ENCODE peak calls at places on chromosomes 6 and 20, in five cellular contexts. One of them, this sample, is unnamed.

GRCh38 chr6:162056745-162057144 is 670.8 kb downstream of the PRKN start:
- DNase-seq in neuronal stem cell: no peak
- DNase-seq in K562: no peak
- DNase-seq in MM.1S: no peak
- DNase-seq in endothelial cell of umbilical vein: no peak
- DNase-seq in this sample: no peak

GRCh38 chr20:19913927-19914614 is 103.1 kb upstream of the NAA20 start:
- DNase-seq in K562: no peak
- DNase-seq in neuronal stem cell: no peak
- DNase-seq in MM.1S: no peak
- DNase-seq in endothelial cell of umbilical vein: peak; percentile 87
- DNase-seq in this sample: no peak

GRCh38 chr20:58309607-58310290 is at the start of gene RAB22A:
- DNase-seq in MM.1S: peak; percentile 83
- DNase-seq in endothelial cell of umbilical vein: peak; percentile 66
- DNase-seq in K562: peak; percentile 94
- DNase-seq in neuronal stem cell: peak; percentile 82
- DNase-seq in this sample: peak; percentile 95

GRCh38 chr6:3140201-3140600 is 17.1 kb downstream of the TUBB2A start:
- DNase-seq in endothelial cell of umbilical vein: no peak
- DNase-seq in K562: no peak
- DNase-seq in neuronal stem cell: no peak
- DNase-seq in MM.1S: no peak
- DNase-seq in this sample: no peak

GRCh38 chr6:14601490-14601889 is 483.9 kb downstream of the CD83 start:
- DNase-seq in K562: no peak
- DNase-seq in neuronal stem cell: no peak
- DNase-seq in MM.1S: no peak
- DNase-seq in endothelial cell of umbilical vein: no peak
- DNase-seq in this sample: no peak

GRCh38 chr6:3258201-3258600 is 546 bp upstream of the PSMG4 start:
- DNase-seq in neuronal stem cell: no peak
- DNase-seq in K562: no peak
- DNase-seq in endothelial cell of umbilical vein: no peak
- DNase-seq in MM.1S: no peak
- DNase-seq in this sample: peak; percentile 53

GRCh38 chr6:170085475-170086401 is 205.1 kb downstream of the DLL1 start:
- DNase-seq in endothelial cell of umbilical vein: no peak
- DNase-seq in neuronal stem cell: no peak
- DNase-seq in K562: no peak
- DNase-seq in MM.1S: no peak
- DNase-seq in this sample: peak; percentile 48

GRCh38 chr6:157710604-157711003 is 112.4 kb upstream of the SNX9 start:
- DNase-seq in neuronal stem cell: no peak
- DNase-seq in K562: no peak
- DNase-seq in endothelial cell of umbilical vein: no peak
- DNase-seq in MM.1S: no peak
- DNase-seq in this sample: no peak

GRCh38 chr6:56527934-56528333 is 114.8 kb downstream of the DST start:
- DNase-seq in K562: no peak
- DNase-seq in neuronal stem cell: no peak
- DNase-seq in MM.1S: no peak
- DNase-seq in endothelial cell of umbilical vein: no peak
- DNase-seq in this sample: no peak

GRCh38 chr6:56524891-56525703 is 117.6 kb downstream of the DST start:
- DNase-seq in endothelial cell of umbilical vein: no peak
- DNase-seq in MM.1S: no peak
- DNase-seq in neuronal stem cell: no peak
- DNase-seq in K562: no peak
- DNase-seq in this sample: no peak

GRCh38 chr6:56525976-56526375 is 116.7 kb downstream of the DST start:
- DNase-seq in neuronal stem cell: peak; percentile 48
- DNase-seq in endothelial cell of umbilical vein: no peak
- DNase-seq in K562: no peak
- DNase-seq in MM.1S: no peak
- DNase-seq in this sample: no peak

GRCh38 chr6:56528412-56528841 is 114.3 kb downstream of the DST start:
- DNase-seq in K562: no peak
- DNase-seq in MM.1S: no peak
- DNase-seq in neuronal stem cell: no peak
- DNase-seq in endothelial cell of umbilical vein: peak; percentile 48
- DNase-seq in this sample: no peak

GRCh38 chr6:56526860-56527544 is 115.7 kb downstream of the DST start:
- DNase-seq in K562: no peak
- DNase-seq in neuronal stem cell: no peak
- DNase-seq in endothelial cell of umbilical vein: no peak
- DNase-seq in MM.1S: no peak
- DNase-seq in this sample: no peak
- H3K9ac ChIP-seq in K562: no peak overlapping the region
- H3K9ac ChIP-seq in neuronal stem cell: no peak overlapping the region
- H3K9ac ChIP-seq in endothelial cell of umbilical vein: no peak overlapping the region
- H3K9ac ChIP-seq in MM.1S: no peak overlapping the region
- H3K9ac ChIP-seq in this sample: no peak overlapping the region

GRCh38 chr20:53870426-53871199 is 199.8 kb downstream of the BCAS1 start:
- DNase-seq in endothelial cell of umbilical vein: peak; percentile 26
- DNase-seq in K562: no peak
- DNase-seq in neuronal stem cell: no peak
- DNase-seq in MM.1S: peak; percentile 22
- DNase-seq in this sample: no peak

GRCh38 chr20:53869466-53870258 is 200.7 kb downstream of the BCAS1 start:
- DNase-seq in MM.1S: peak; percentile 91
- DNase-seq in endothelial cell of umbilical vein: peak; percentile 82
- DNase-seq in K562: peak; percentile 74
- DNase-seq in neuronal stem cell: peak; percentile 50
- DNase-seq in this sample: no peak

GRCh38 chr20:53865905-53866786 is 204.2 kb downstream of the BCAS1 start:
- DNase-seq in MM.1S: no peak
- DNase-seq in K562: no peak
- DNase-seq in neuronal stem cell: peak; percentile 52
- DNase-seq in endothelial cell of umbilical vein: peak; percentile 86
- DNase-seq in this sample: no peak

GRCh38 chr20:53866787-53867740 is 203.3 kb downstream of the BCAS1 start:
- DNase-seq in MM.1S: peak; percentile 82
- DNase-seq in neuronal stem cell: no peak
- DNase-seq in K562: no peak
- DNase-seq in endothelial cell of umbilical vein: no peak
- DNase-seq in this sample: no peak

DNA sequence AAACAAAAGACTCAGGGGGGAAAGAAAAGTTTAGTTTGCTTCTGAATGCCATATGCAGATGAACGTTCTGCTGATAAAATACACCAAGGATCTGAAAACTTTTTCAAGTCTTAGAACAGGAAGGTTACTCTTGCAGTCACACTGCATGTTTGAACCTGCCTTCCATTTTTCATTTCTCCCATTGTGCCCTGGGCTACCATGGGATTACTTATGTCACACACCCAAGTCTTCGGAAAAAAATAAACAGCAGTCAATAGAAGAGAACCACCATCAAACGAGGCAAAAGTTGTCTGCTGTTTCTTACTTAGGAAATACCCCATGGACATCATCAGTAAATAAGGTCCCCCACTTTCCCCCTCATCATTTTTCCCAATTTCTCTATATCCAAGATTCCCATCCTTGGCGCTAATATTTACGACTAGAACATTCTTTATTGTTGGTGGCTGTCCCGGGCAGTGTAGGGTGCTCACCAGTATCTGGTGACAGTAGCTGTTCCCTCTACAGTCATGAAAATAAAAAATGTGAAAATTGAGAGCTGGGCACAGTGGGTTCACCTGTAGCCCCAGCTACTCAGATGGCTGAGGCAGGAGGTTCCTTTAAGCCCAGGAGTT is 202.5 kb downstream of the BCAS1 start:
- DNase-seq in endothelial cell of umbilical vein: no peak
- DNase-seq in K562: no peak
- DNase-seq in MM.1S: no peak
- DNase-seq in neuronal stem cell: no peak
- DNase-seq in this sample: no peak
- H3K9ac ChIP-seq in endothelial cell of umbilical vein: no peak overlapping the region
- H3K9ac ChIP-seq in K562: no peak overlapping the region
- H3K9ac ChIP-seq in MM.1S: peak overlapping the region; percentile 47
- H3K9ac ChIP-seq in neuronal stem cell: no peak overlapping the region
- H3K9ac ChIP-seq in this sample: no peak overlapping the region

GRCh38 chr20:46894971-46895905 is 595 bp downstream of the EYA2 start:
- DNase-seq in MM.1S: no peak
- DNase-seq in endothelial cell of umbilical vein: no peak
- DNase-seq in K562: no peak
- DNase-seq in neuronal stem cell: peak; percentile 38
- DNase-seq in this sample: peak; percentile 71

GRCh38 chr20:46894579-46894958 is at the start of gene EYA2:
- DNase-seq in MM.1S: no peak
- DNase-seq in K562: no peak
- DNase-seq in neuronal stem cell: peak; percentile 24
- DNase-seq in endothelial cell of umbilical vein: no peak
- DNase-seq in this sample: peak; percentile 70

GRCh38 chr20:46897471-46897870 is 2.8 kb downstream of the EYA2 start:
- DNase-seq in K562: no peak
- DNase-seq in neuronal stem cell: no peak
- DNase-seq in endothelial cell of umbilical vein: no peak
- DNase-seq in MM.1S: no peak
- DNase-seq in this sample: no peak

GRCh38 chr20:46893877-46894578 is 615 bp upstream of the EYA2 start:
- DNase-seq in MM.1S: no peak
- DNase-seq in K562: no peak
- DNase-seq in neuronal stem cell: no peak
- DNase-seq in endothelial cell of umbilical vein: no peak
- DNase-seq in this sample: no peak

DNA sequence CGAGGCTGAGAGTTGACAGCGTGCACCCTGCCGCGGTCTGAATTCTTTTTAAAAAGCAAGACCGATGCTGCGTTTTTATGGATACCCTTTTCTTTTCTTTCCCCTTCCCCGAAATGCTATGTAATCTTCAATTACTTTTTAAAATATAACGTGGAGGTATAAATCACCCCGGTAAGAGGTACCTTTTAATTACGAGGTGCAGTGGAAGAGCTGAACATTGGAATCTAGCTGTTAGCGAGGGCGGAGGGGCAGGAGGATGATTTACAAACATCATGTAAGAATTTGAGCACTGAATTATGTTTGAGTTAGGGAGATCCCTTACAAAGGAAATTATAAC is 1.2 kb downstream of the EYA2 start:
- DNase-seq in endothelial cell of umbilical vein: no peak
- DNase-seq in neuronal stem cell: no peak
- DNase-seq in MM.1S: no peak
- DNase-seq in K562: no peak
- DNase-seq in this sample: no peak
- H3K9ac ChIP-seq in endothelial cell of umbilical vein: no peak overlapping the region
- H3K9ac ChIP-seq in neuronal stem cell: no peak overlapping the region
- H3K9ac ChIP-seq in MM.1S: no peak overlapping the region
- H3K9ac ChIP-seq in K562: no peak overlapping the region
- H3K9ac ChIP-seq in this sample: no peak overlapping the region

GRCh38 chr6:52135217-52135616 is 47.8 kb upstream of the PKHD1 start:
- DNase-seq in endothelial cell of umbilical vein: no peak
- DNase-seq in MM.1S: no peak
- DNase-seq in K562: no peak
- DNase-seq in neuronal stem cell: no peak
- DNase-seq in this sample: no peak
- H3K9ac ChIP-seq in endothelial cell of umbilical vein: no peak overlapping the region
- H3K9ac ChIP-seq in MM.1S: no peak overlapping the region
- H3K9ac ChIP-seq in K562: no peak overlapping the region
- H3K9ac ChIP-seq in neuronal stem cell: no peak overlapping the region
- H3K9ac ChIP-seq in this sample: no peak overlapping the region

GRCh38 chr6:119147101-119148053 is 68.9 kb upstream of the FAM184A start:
- DNase-seq in neuronal stem cell: no peak
- DNase-seq in K562: peak; percentile 91
- DNase-seq in MM.1S: peak; percentile 89
- DNase-seq in endothelial cell of umbilical vein: peak; percentile 77
- DNase-seq in this sample: no peak
- H3K9ac ChIP-seq in neuronal stem cell: no peak overlapping the region
- H3K9ac ChIP-seq in K562: peak overlapping the region; percentile 59
- H3K9ac ChIP-seq in MM.1S: peak overlapping the region; percentile 50
- H3K9ac ChIP-seq in endothelial cell of umbilical vein: peak overlapping the region; percentile 26
- H3K9ac ChIP-seq in this sample: no peak overlapping the region

GRCh38 chr6:142853244-142854180 is 91.5 kb downstream of the HIVEP2 start:
- DNase-seq in K562: no peak
- DNase-seq in MM.1S: peak; percentile 48
- DNase-seq in endothelial cell of umbilical vein: no peak
- DNase-seq in neuronal stem cell: no peak
- DNase-seq in this sample: no peak
- H3K9ac ChIP-seq in K562: no peak overlapping the region
- H3K9ac ChIP-seq in MM.1S: peak overlapping the region; percentile 47
- H3K9ac ChIP-seq in endothelial cell of umbilical vein: no peak overlapping the region
- H3K9ac ChIP-seq in neuronal stem cell: no peak overlapping the region
- H3K9ac ChIP-seq in this sample: no peak overlapping the region

GRCh38 chr6:111720931-111721496 is 115.3 kb upstream of the TRAF3IP2 start:
- DNase-seq in MM.1S: no peak
- DNase-seq in endothelial cell of umbilical vein: no peak
- DNase-seq in neuronal stem cell: no peak
- DNase-seq in K562: no peak
- DNase-seq in this sample: no peak

GRCh38 chr6:111716325-111716724 is 110.6 kb upstream of the TRAF3IP2 start:
- DNase-seq in neuronal stem cell: no peak
- DNase-seq in MM.1S: no peak
- DNase-seq in K562: no peak
- DNase-seq in endothelial cell of umbilical vein: no peak
- DNase-seq in this sample: no peak

GRCh38 chr6:111717621-111718020 is 111.9 kb upstream of the TRAF3IP2 start:
- DNase-seq in endothelial cell of umbilical vein: no peak
- DNase-seq in neuronal stem cell: no peak
- DNase-seq in K562: no peak
- DNase-seq in MM.1S: no peak
- DNase-seq in this sample: no peak

GRCh38 chr6:111718326-111718725 is 112.6 kb upstream of the TRAF3IP2 start:
- DNase-seq in K562: no peak
- DNase-seq in endothelial cell of umbilical vein: no peak
- DNase-seq in MM.1S: no peak
- DNase-seq in neuronal stem cell: no peak
- DNase-seq in this sample: no peak

GRCh38 chr6:111718990-111719389 is 113.3 kb upstream of the TRAF3IP2 start:
- DNase-seq in K562: no peak
- DNase-seq in neuronal stem cell: no peak
- DNase-seq in MM.1S: no peak
- DNase-seq in endothelial cell of umbilical vein: no peak
- DNase-seq in this sample: no peak
- H3K9ac ChIP-seq in K562: no peak overlapping the region
- H3K9ac ChIP-seq in neuronal stem cell: no peak overlapping the region
- H3K9ac ChIP-seq in MM.1S: no peak overlapping the region
- H3K9ac ChIP-seq in endothelial cell of umbilical vein: no peak overlapping the region
- H3K9ac ChIP-seq in this sample: no peak overlapping the region